ENCODE peak calls at places on chromosome 3, in nine cellular contexts. Y, H, E, Q, R, T, X, O and L are unnamed samples.

GRCh38 chr3:13477946-13478345 is 2.2 kb upstream of the HDAC11 start:
- DNase-seq in X (no peak), R (no peak), Y (no peak), O (no peak), E (no peak), H (no peak), Q (no peak), T (no peak), L (no peak)

GRCh38 chr3:171967932-171968678 is 71.3 kb upstream of the FNDC3B start:
- DNase-seq in T (peak; percentile 56), Q (no peak), O (peak; percentile 79), Y (no peak), R (no peak), E (no peak), H (no peak), X (no peak), L (peak; percentile 58)

GRCh38 chr3:139839034-139839433 is 96.0 kb upstream of the CLSTN2 start:
- DNase-seq in T (no peak), H (no peak), R (no peak), X (no peak), Y (no peak), E (no peak), Q (no peak), O (no peak), L (no peak)

GRCh38 chr3:125052671-125053303 is 3.0 kb downstream of the HEG1 start:
- DNase-seq in E (no peak), X (no peak), T (peak; percentile 86), H (no peak), O (peak; percentile 64), Q (no peak), R (peak; percentile 35), Y (no peak), L (peak; percentile 71)

GRCh38 chr3:69541823-69542264 is 156.0 kb upstream of the FRMD4B start:
- DNase-seq in Y (peak; percentile 52), Q (no peak), H (no peak), E (no peak), X (peak; percentile 67), O (no peak), T (no peak), R (peak; percentile 66), L (no peak)

GRCh38 chr3:184156522-184156955 is 1.4 kb downstream of the DVL3 start:
- DNase-seq in H (no peak), E (no peak), X (no peak), Q (peak; percentile 63), Y (peak; percentile 77), T (peak; percentile 79), O (no peak), R (peak; percentile 75), L (peak; percentile 36)

GRCh38 chr3:53728606-53729005 is 117.6 kb downstream of the CHDH start:
- DNase-seq in E (no peak), T (no peak), Q (no peak), H (no peak), X (no peak), O (no peak), R (no peak), Y (no peak), L (no peak)

GRCh38 chr3:52962160-52962559 is 64.8 kb upstream of the STIMATE start:
- DNase-seq in X (no peak), Y (no peak), Q (no peak), R (no peak), O (no peak), H (no peak), E (no peak), T (no peak), L (no peak)

GRCh38 chr3:28286595-28286994 is 45.2 kb downstream of the CMC1 start:
- DNase-seq in R (peak; percentile 37), T (peak; percentile 62), X (no peak), H (peak; percentile 53), Y (no peak), E (no peak), Q (no peak), O (peak; percentile 16), L (peak; percentile 3)

GRCh38 chr3:177904661-177905060 is 631.6 kb upstream of the KCNMB2 start:
- DNase-seq in H (no peak), E (no peak), O (peak; percentile 19), Y (no peak), R (no peak), T (no peak), Q (no peak), X (no peak), L (no peak)

GRCh38 chr3:190514163-190515153 is 573 bp downstream of the IL1RAP start:
- DNase-seq in E (no peak), Q (peak; percentile 8), T (peak; percentile 75), Y (peak; percentile 34), X (peak; percentile 76), O (peak; percentile 35), R (peak; percentile 49), H (peak; percentile 61), L (no peak)

GRCh38 chr3:38122712-38123290 is 14.1 kb downstream of the ACAA1 start:
- DNase-seq in O (no peak), T (no peak), Q (no peak), X (no peak), H (no peak), R (no peak), Y (no peak), E (peak; percentile 47), L (no peak)

GRCh38 chr3:15102256-15102655 is 3.3 kb upstream of the RBSN start:
- DNase-seq in R (no peak), X (peak; percentile 82), O (no peak), T (peak; percentile 63), H (no peak), Q (no peak), E (peak; percentile 95), Y (peak; percentile 36), L (no peak)

GRCh38 chr3:149450281-149450680 is 24.2 kb upstream of the TM4SF4 start:
- DNase-seq in Q (no peak), X (no peak), T (peak; percentile 56), O (no peak), H (no peak), R (no peak), E (no peak), Y (no peak), L (no peak)

GRCh38 chr3:144128117-144128892 is 156.7 kb downstream of the DIPK2A start:
- DNase-seq in X (no peak), Q (peak; percentile 62), O (no peak), T (no peak), Y (no peak), H (no peak), E (no peak), R (peak; percentile 8), L (no peak)

GRCh38 chr3:98784666-98785600 is 21.8 kb downstream of the ST3GAL6 start:
- DNase-seq in O (peak; percentile 79), X (no peak), Q (no peak), H (no peak), Y (no peak), E (no peak), T (peak; percentile 82), R (no peak), L (peak; percentile 79)

GRCh38 chr3:195040773-195041520 is 230.0 kb downstream of the XXYLT1 start:
- DNase-seq in O (no peak), Q (no peak), T (no peak), H (no peak), R (no peak), E (no peak), Y (peak; percentile 58), X (no peak), L (no peak)

GRCh38 chr3:150870406-150870805 is 34.8 kb downstream of the MINDY4B start:
- DNase-seq in R (no peak), Q (no peak), O (peak; percentile 1), Y (no peak), X (no peak), T (peak; percentile 58), E (no peak), H (no peak), L (peak; percentile 23)

GRCh38 chr3:25677121-25677520 is 12.4 kb upstream of the TOP2B start:
- DNase-seq in O (no peak), X (no peak), R (no peak), Q (no peak), H (no peak), Y (no peak), E (no peak), T (no peak), L (no peak)

GRCh38 chr3:169966951-169967915 is 626 bp downstream of the SEC62 start:
- DNase-seq in R (peak; percentile 72), X (peak; percentile 73), Y (peak; percentile 56), Q (peak; percentile 71), O (peak; percentile 23), H (peak; percentile 61), E (no peak), T (peak; percentile 75), L (no peak)

GRCh38 chr3:169965562-169965961 is 1.0 kb upstream of the SEC62 start:
- DNase-seq in R (no peak), E (no peak), Q (no peak), T (no peak), X (no peak), Y (no peak), H (no peak), O (no peak), L (no peak)

GRCh38 chr3:169968224-169968623 is 1.6 kb downstream of the SEC62 start:
- DNase-seq in H (no peak), R (no peak), T (no peak), O (no peak), X (no peak), E (no peak), Q (no peak), Y (no peak), L (no peak)

GRCh38 chr3:169966086-169966950 is at the start of gene SEC62:
- DNase-seq in R (peak; percentile 97), Q (peak; percentile 95), E (peak; percentile 93), O (peak; percentile 82), Y (peak; percentile 94), H (peak; percentile 95), T (peak; percentile 96), X (peak; percentile 96), L (peak; percentile 73)

GRCh38 chr3:169964176-169964575 is 2.4 kb upstream of the SEC62 start:
- DNase-seq in X (no peak), E (no peak), O (no peak), Q (no peak), T (peak; percentile 47), Y (no peak), R (no peak), H (no peak), L (no peak)
- H3K4me3 ChIP-seq in X (no peak overlapping the region), E (no peak overlapping the region), O (no peak overlapping the region), Q (no peak overlapping the region), T (no peak overlapping the region), Y (no peak overlapping the region), R (no peak overlapping the region), H (no peak overlapping the region), L (no peak overlapping the region)

GRCh38 chr3:136194409-136195257 is 1.5 kb downstream of the MSL2 start:
- DNase-seq in H (peak; percentile 69), O (no peak), E (no peak), R (peak; percentile 61), Q (no peak), Y (peak; percentile 25), X (peak; percentile 71), T (peak; percentile 28), L (no peak)
- H3K4me3 ChIP-seq in H (peak overlapping the region; percentile 99), O (peak overlapping the region; percentile 63), E (peak overlapping the region; percentile 97), R (peak overlapping the region; percentile 95), Q (peak overlapping the region; percentile 75), Y (peak overlapping the region; percentile 78), X (peak overlapping the region; percentile 84), T (peak overlapping the region; percentile 73), L (peak overlapping the region; percentile 92)

GRCh38 chr3:193853511-193854219 is 260.7 kb downstream of the OPA1 start:
- DNase-seq in H (no peak), O (no peak), Y (no peak), E (no peak), Q (no peak), R (no peak), X (no peak), T (no peak), L (no peak)
- H3K4me3 ChIP-seq in H (no peak overlapping the region), O (no peak overlapping the region), Y (no peak overlapping the region), E (no peak overlapping the region), Q (no peak overlapping the region), R (no peak overlapping the region), X (no peak overlapping the region), T (no peak overlapping the region), L (no peak overlapping the region)

GRCh38 chr3:9647450-9647849 is 1.9 kb upstream of the MTMR14 start:
- DNase-seq in E (no peak), T (no peak), X (no peak), O (no peak), Y (no peak), R (no peak), Q (no peak), H (no peak), L (no peak)
- H3K4me3 ChIP-seq in E (no peak overlapping the region), T (no peak overlapping the region), X (no peak overlapping the region), O (no peak overlapping the region), Y (no peak overlapping the region), R (no peak overlapping the region), Q (no peak overlapping the region), H (no peak overlapping the region), L (no peak overlapping the region)